ENCODE peak calls at places on chromosomes 2 and 18, in six cellular contexts. T, V, L, D, E and K are unnamed samples.

GRCh38 chr18:63084220-63084619 is 235.3 kb downstream of the BCL2 start:
- DNase-seq in T (no peak), V (no peak), L (no peak), D (no peak), E (no peak), K (no peak)

GRCh38 chr2:222842517-222843174 is 18.2 kb upstream of the ACSL3 start:
- DNase-seq in T (no peak), V (no peak), L (no peak), D (peak), E (no peak), K (no peak)

GRCh38 chr2:47014564-47015051 is 99.0 kb upstream of the MCFD2 start:
- DNase-seq in T (peak), V (no peak), L (no peak), D (no peak), E (no peak), K (no peak)

GRCh38 chr2:20618886-20619521 is 31.9 kb downstream of the HS1BP3 start:
- DNase-seq in T (no peak), V (no peak), L (no peak), D (no peak), E (no peak), K (no peak)

GRCh38 chr18:45137089-45137423 is 456.4 kb downstream of the SETBP1 start:
- DNase-seq in T (no peak), V (no peak), L (no peak), D (no peak), E (no peak), K (no peak)

GRCh38 chr18:31697351-31698298 is 13.2 kb upstream of the B4GALT6 start:
- DNase-seq in T (no peak), V (no peak), L (no peak), D (no peak), E (no peak), K (no peak)

GRCh38 chr2:242031481-242032019 is 162.0 kb downstream of the RTP5 start:
- DNase-seq in T (no peak), V (peak), L (peak), D (peak), E (no peak), K (no peak)

GRCh38 chr2:217650229-217650628 is 352.6 kb downstream of the TNS1 start:
- DNase-seq in T (no peak), V (no peak), L (no peak), D (peak), E (no peak), K (no peak)

GRCh38 chr2:53896864-53897263 is 37.1 kb upstream of the GPR75 start:
- DNase-seq in T (peak), V (peak), L (no peak), D (peak), E (no peak), K (no peak)